ENCODE peak calls at places on chromosomes 7 and 10, in six cellular contexts. H is NCI-H1092, E is NCI-H1048, K is T-helper 1 cell, L is ovary, F is gastrocnemius medialis. R is an unnamed sample.

GRCh38 chr7:151632750-151633515 is 113.2 kb upstream of the RHEB start:
- DNase-seq in K (peak; percentile 36), L (peak; percentile 42), E (no peak), H (no peak), F (no peak), R (no peak)

GRCh38 chr7:43148161-43148731 is 35.8 kb downstream of the HECW1 start:
- DNase-seq in H (no peak), K (no peak), L (no peak), F (no peak), E (no peak), R (no peak)

GRCh38 chr10:80015911-80016590 is 62.4 kb upstream of the TMEM254 start:
- DNase-seq in H (no peak), F (no peak), E (no peak), L (no peak), K (no peak), R (no peak)

GRCh38 chr7:1725766-1726630 is 55.9 kb downstream of the ELFN1 start:
- DNase-seq in E (no peak), H (no peak), F (no peak), K (no peak), L (no peak), R (no peak)

GRCh38 chr7:80273327-80273726 is 138.7 kb downstream of the GNAI1 start:
- DNase-seq in L (no peak), K (no peak), H (no peak), E (peak; percentile 21), F (no peak), R (no peak)

GRCh38 chr7:2383543-2384274 is 19.7 kb upstream of the CHST12 start:
- DNase-seq in K (no peak), F (no peak), E (no peak), L (no peak), H (no peak), R (no peak)

GRCh38 chr7:94620703-94621118 is 35.2 kb downstream of the SGCE start:
- DNase-seq in L (peak; percentile 65), H (no peak), E (no peak), K (no peak), F (peak; percentile 89), R (peak; percentile 94)

GRCh38 chr10:49205206-49205605 is 17.0 kb upstream of the TMEM273 start:
- DNase-seq in F (no peak), H (no peak), K (no peak), E (no peak), L (no peak), R (no peak)

GRCh38 chr10:71528371-71529202 is 131.9 kb downstream of the CDH23 start:
- DNase-seq in E (no peak), H (no peak), L (no peak), F (no peak), K (no peak), R (no peak)

GRCh38 chr10:84097787-84098353 is 41.4 kb upstream of the GHITM start:
- DNase-seq in L (no peak), K (no peak), F (no peak), E (no peak), H (no peak), R (no peak)

GRCh38 chr7:105827106-105827870 is 49.1 kb downstream of the ATXN7L1 start:
- DNase-seq in F (no peak), K (no peak), L (no peak), H (no peak), E (no peak), R (no peak)

R was measured in Panc1.